ENCODE peak calls at places on chromosomes 11 and 22, in eight cellular contexts. One of them, this sample, is unnamed.

GRCh38 chr11:17931595-17931994 is 81.3 kb downstream of the SERGEF start:
- DNase-seq in transverse colon: no peak
- DNase-seq in vagina: no peak
- DNase-seq in breast epithelium: no peak
- DNase-seq in SK-N-SH: no peak
- DNase-seq in stomach: no peak
- DNase-seq in K562: no peak
- DNase-seq in spleen: no peak
- DNase-seq in this sample: no peak

GRCh38 chr11:68044898-68045351 is 6.1 kb downstream of the TCIRG1 start:
- DNase-seq in SK-N-SH: peak; percentile 31
- DNase-seq in K562: no peak
- DNase-seq in transverse colon: no peak
- DNase-seq in spleen: peak; percentile 76
- DNase-seq in stomach: no peak
- DNase-seq in breast epithelium: no peak
- DNase-seq in vagina: no peak
- DNase-seq in this sample: no peak

GRCh38 chr11:35235944-35236666 is 97.1 kb downstream of the CD44 start:
- DNase-seq in SK-N-SH: no peak
- DNase-seq in breast epithelium: peak; percentile 80
- DNase-seq in stomach: peak; percentile 72
- DNase-seq in spleen: no peak
- DNase-seq in transverse colon: peak; percentile 68
- DNase-seq in vagina: no peak
- DNase-seq in K562: no peak
- DNase-seq in this sample: no peak

GRCh38 chr22:37983860-37984791 is at the start of gene SOX10:
- DNase-seq in SK-N-SH: no peak
- DNase-seq in breast epithelium: peak; percentile 73
- DNase-seq in K562: no peak
- DNase-seq in vagina: no peak
- DNase-seq in spleen: no peak
- DNase-seq in stomach: no peak
- DNase-seq in transverse colon: no peak
- DNase-seq in this sample: no peak

GRCh38 chr11:118791961-118792578 is 1.1 kb upstream of the DDX6 start:
- DNase-seq in vagina: no peak
- DNase-seq in stomach: peak; percentile 37
- DNase-seq in SK-N-SH: peak; percentile 57
- DNase-seq in K562: peak; percentile 32
- DNase-seq in breast epithelium: no peak
- DNase-seq in transverse colon: peak; percentile 45
- DNase-seq in spleen: no peak
- DNase-seq in this sample: no peak

GRCh38 chr11:84564180-84564866 is 1062.8 kb downstream of the DLG2 start:
- DNase-seq in K562: peak; percentile 20
- DNase-seq in SK-N-SH: peak; percentile 16
- DNase-seq in breast epithelium: no peak
- DNase-seq in stomach: peak; percentile 27
- DNase-seq in transverse colon: peak; percentile 51
- DNase-seq in vagina: no peak
- DNase-seq in spleen: no peak
- DNase-seq in this sample: peak; percentile 35

GRCh38 chr11:30635401-30635989 is 49.3 kb upstream of the MPPED2 start:
- DNase-seq in stomach: no peak
- DNase-seq in spleen: no peak
- DNase-seq in breast epithelium: no peak
- DNase-seq in transverse colon: no peak
- DNase-seq in vagina: no peak
- DNase-seq in SK-N-SH: peak; percentile 63
- DNase-seq in K562: no peak
- DNase-seq in this sample: no peak

GRCh38 chr11:126124284-126124683 is 61.6 kb upstream of the CDON start:
- DNase-seq in SK-N-SH: no peak
- DNase-seq in stomach: no peak
- DNase-seq in breast epithelium: no peak
- DNase-seq in K562: no peak
- DNase-seq in spleen: no peak
- DNase-seq in transverse colon: no peak
- DNase-seq in vagina: no peak
- DNase-seq in this sample: no peak

GRCh38 chr22:38138961-38139360 is 28.5 kb upstream of the BAIAP2L2 start:
- DNase-seq in transverse colon: no peak
- DNase-seq in vagina: no peak
- DNase-seq in breast epithelium: no peak
- DNase-seq in K562: no peak
- DNase-seq in SK-N-SH: no peak
- DNase-seq in stomach: no peak
- DNase-seq in spleen: no peak
- DNase-seq in this sample: no peak

GRCh38 chr11:13963949-13964770 is 1.6 kb downstream of the SPON1 start:
- DNase-seq in spleen: no peak
- DNase-seq in vagina: peak; percentile 85
- DNase-seq in stomach: no peak
- DNase-seq in transverse colon: peak; percentile 62
- DNase-seq in K562: no peak
- DNase-seq in breast epithelium: no peak
- DNase-seq in SK-N-SH: peak; percentile 39
- DNase-seq in this sample: peak; percentile 89

GRCh38 chr22:20316217-20316843 is 3.5 kb downstream of the DGCR6L start:
- DNase-seq in stomach: peak; percentile 9
- DNase-seq in vagina: peak; percentile 54
- DNase-seq in SK-N-SH: no peak
- DNase-seq in breast epithelium: peak; percentile 13
- DNase-seq in transverse colon: peak; percentile 4
- DNase-seq in K562: no peak
- DNase-seq in spleen: peak; percentile 58
- DNase-seq in this sample: peak; percentile 10

GRCh38 chr11:2690596-2691354 is 9.0 kb downstream of the KCNQ1OT1 start:
- DNase-seq in breast epithelium: no peak
- DNase-seq in vagina: no peak
- DNase-seq in K562: no peak
- DNase-seq in transverse colon: no peak
- DNase-seq in SK-N-SH: no peak
- DNase-seq in spleen: peak; percentile 38
- DNase-seq in stomach: no peak
- DNase-seq in this sample: no peak

GRCh38 chr11:2693851-2694261 is 5.9 kb downstream of the KCNQ1OT1 start:
- DNase-seq in vagina: no peak
- DNase-seq in transverse colon: no peak
- DNase-seq in stomach: no peak
- DNase-seq in spleen: peak; percentile 64
- DNase-seq in SK-N-SH: no peak
- DNase-seq in K562: no peak
- DNase-seq in breast epithelium: no peak
- DNase-seq in this sample: no peak

GRCh38 chr11:2691355-2691761 is 8.4 kb downstream of the KCNQ1OT1 start:
- DNase-seq in vagina: no peak
- DNase-seq in breast epithelium: no peak
- DNase-seq in transverse colon: no peak
- DNase-seq in spleen: no peak
- DNase-seq in K562: no peak
- DNase-seq in stomach: no peak
- DNase-seq in SK-N-SH: no peak
- DNase-seq in this sample: no peak

GRCh38 chr11:2693271-2693833 is 6.4 kb downstream of the KCNQ1OT1 start:
- DNase-seq in K562: no peak
- DNase-seq in stomach: no peak
- DNase-seq in vagina: no peak
- DNase-seq in spleen: peak; percentile 41
- DNase-seq in breast epithelium: no peak
- DNase-seq in transverse colon: no peak
- DNase-seq in SK-N-SH: no peak
- DNase-seq in this sample: no peak

GRCh38 chr11:2691991-2692841 is 7.6 kb downstream of the KCNQ1OT1 start:
- DNase-seq in stomach: no peak
- DNase-seq in transverse colon: no peak
- DNase-seq in SK-N-SH: no peak
- DNase-seq in vagina: no peak
- DNase-seq in breast epithelium: no peak
- DNase-seq in spleen: peak; percentile 16
- DNase-seq in K562: peak; percentile 34
- DNase-seq in this sample: peak; percentile 52
- H3K4me3 ChIP-seq in stomach: no peak overlapping the region
- H3K4me3 ChIP-seq in transverse colon: no peak overlapping the region
- H3K4me3 ChIP-seq in SK-N-SH: no peak overlapping the region
- H3K4me3 ChIP-seq in vagina: no peak overlapping the region
- H3K4me3 ChIP-seq in breast epithelium: no peak overlapping the region
- H3K4me3 ChIP-seq in spleen: no peak overlapping the region
- H3K4me3 ChIP-seq in K562: no peak overlapping the region
- H3K4me3 ChIP-seq in this sample: no peak overlapping the region

GRCh38 chr11:12110201-12110713 is at the start of gene MICAL2:
- DNase-seq in vagina: peak; percentile 93
- DNase-seq in K562: peak; percentile 97
- DNase-seq in breast epithelium: peak; percentile 82
- DNase-seq in transverse colon: peak; percentile 94
- DNase-seq in stomach: peak; percentile 91
- DNase-seq in spleen: peak; percentile 95
- DNase-seq in SK-N-SH: peak; percentile 98
- DNase-seq in this sample: peak; percentile 98
- TF ChIP-seq POLR2AphosphoS5 in vagina: no peak
- TF ChIP-seq POLR2AphosphoS5 in K562: peak; percentile 45
- TF ChIP-seq POLR2AphosphoS5 in breast epithelium: peak; percentile 10
- TF ChIP-seq POLR2AphosphoS5 in transverse colon: peak; percentile 89
- TF ChIP-seq POLR2AphosphoS5 in stomach: peak; percentile 86
- TF ChIP-seq POLR2AphosphoS5 in spleen: peak; percentile 72
- TF ChIP-seq POLR2AphosphoS5 in SK-N-SH: peak; percentile 49
- TF ChIP-seq POLR2AphosphoS5 in this sample: peak; percentile 60

GRCh38 chr22:23913306-23913660 is 19.1 kb downstream of the MIF start:
- DNase-seq in breast epithelium: no peak
- DNase-seq in K562: no peak
- DNase-seq in transverse colon: no peak
- DNase-seq in SK-N-SH: no peak
- DNase-seq in vagina: peak; percentile 81
- DNase-seq in spleen: no peak
- DNase-seq in stomach: no peak
- DNase-seq in this sample: no peak
- H3K4me3 ChIP-seq in breast epithelium: peak overlapping the region; percentile 76
- H3K4me3 ChIP-seq in K562: peak overlapping the region; percentile 43
- H3K4me3 ChIP-seq in transverse colon: peak overlapping the region; percentile 20
- H3K4me3 ChIP-seq in SK-N-SH: peak overlapping the region; percentile 68
- H3K4me3 ChIP-seq in vagina: peak overlapping the region; percentile 50
- H3K4me3 ChIP-seq in spleen: peak overlapping the region; percentile 58
- H3K4me3 ChIP-seq in stomach: peak overlapping the region; percentile 53
- H3K4me3 ChIP-seq in this sample: peak overlapping the region; percentile 62

DNA sequence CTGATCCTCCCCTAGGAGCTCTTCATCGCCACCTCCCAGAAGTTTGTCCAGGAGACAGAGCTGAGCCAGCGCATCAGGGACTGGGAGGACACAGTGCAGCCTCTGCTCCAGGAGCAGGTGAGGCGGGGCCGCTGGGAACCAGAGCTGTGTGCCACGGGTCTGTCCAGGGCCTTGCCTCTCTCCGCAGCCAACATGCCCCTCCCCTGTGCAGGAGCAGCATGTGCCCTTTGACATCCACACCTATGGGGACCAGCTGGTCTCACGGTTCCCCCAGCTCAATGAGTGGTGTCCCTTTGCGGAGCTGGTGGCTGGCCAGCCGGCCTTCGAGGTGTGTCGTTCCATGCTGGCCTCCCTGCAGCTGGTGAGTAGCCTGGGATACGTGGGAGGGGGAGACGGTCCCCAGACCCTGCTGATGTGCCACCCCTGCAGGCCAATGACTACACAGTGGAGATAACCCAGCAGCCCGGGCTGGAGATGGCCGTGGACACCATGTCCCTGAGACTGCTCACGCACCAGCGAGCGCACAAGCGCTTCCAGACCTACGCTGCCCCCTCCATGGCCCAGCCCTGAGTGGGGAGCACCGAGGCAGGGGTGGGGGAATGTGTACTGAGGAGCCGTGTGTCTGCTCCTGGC is 2.5 kb downstream of the SCO2 start:
- DNase-seq in transverse colon: no peak
- DNase-seq in breast epithelium: no peak
- DNase-seq in K562: no peak
- DNase-seq in spleen: no peak
- DNase-seq in vagina: no peak
- DNase-seq in stomach: no peak
- DNase-seq in SK-N-SH: no peak
- DNase-seq in this sample: no peak
- TF ChIP-seq POLR2AphosphoS5 in transverse colon: no peak
- TF ChIP-seq POLR2AphosphoS5 in breast epithelium: no peak
- TF ChIP-seq POLR2AphosphoS5 in K562: no peak
- TF ChIP-seq POLR2AphosphoS5 in spleen: peak; percentile 68
- TF ChIP-seq POLR2AphosphoS5 in vagina: no peak
- TF ChIP-seq POLR2AphosphoS5 in stomach: no peak
- TF ChIP-seq POLR2AphosphoS5 in SK-N-SH: no peak
- TF ChIP-seq POLR2AphosphoS5 in this sample: no peak

GRCh38 chr11:108218912-108219783 is 3.3 kb downstream of the NPAT start:
- DNase-seq in transverse colon: no peak
- DNase-seq in breast epithelium: no peak
- DNase-seq in vagina: no peak
- DNase-seq in stomach: no peak
- DNase-seq in SK-N-SH: no peak
- DNase-seq in spleen: no peak
- DNase-seq in K562: peak; percentile 47
- DNase-seq in this sample: no peak
- H3K4me3 ChIP-seq in transverse colon: no peak overlapping the region
- H3K4me3 ChIP-seq in breast epithelium: no peak overlapping the region
- H3K4me3 ChIP-seq in vagina: no peak overlapping the region
- H3K4me3 ChIP-seq in stomach: no peak overlapping the region
- H3K4me3 ChIP-seq in SK-N-SH: no peak overlapping the region
- H3K4me3 ChIP-seq in spleen: no peak overlapping the region
- H3K4me3 ChIP-seq in K562: peak overlapping the region; percentile 80
- H3K4me3 ChIP-seq in this sample: no peak overlapping the region

This sample was measured in upper lobe of left lung.